ENCODE peak calls at places on chromosomes 11 and 22, in nine cellular contexts. B is Caco-2, A is GOT3, U is epithelial cell of esophagus, H is heart left ventricle, S is fibroblast of the conjunctiva, F is AG09309, Z is NCI-H1930, J is HCEC 1CT. X is an unnamed sample.

GRCh38 chr22:34502821-34503220 is 563.1 kb upstream of the ISX start:
- DNase-seq in B (no peak), A (no peak), U (no peak), H (no peak), S (no peak), F (no peak), Z (no peak), J (no peak), X (no peak)

GRCh38 chr22:27327497-27327896 is 474.1 kb downstream of the MN1 start:
- DNase-seq in B (no peak), A (no peak), U (no peak), H (no peak), S (no peak), F (no peak), Z (no peak), J (no peak), X (no peak)

GRCh38 chr11:121300313-121300971 is 7.9 kb downstream of the SC5D start:
- DNase-seq in B (no peak), A (no peak), U (no peak), H (peak), S (no peak), F (no peak), Z (no peak), J (no peak), X (no peak)

GRCh38 chr11:129315781-129316579 is 59.7 kb upstream of the BARX2 start:
- DNase-seq in B (peak), A (no peak), U (peak), H (no peak), S (no peak), F (no peak), Z (peak), J (no peak), X (no peak)

GRCh38 chr11:19079643-19080440 is 19.3 kb upstream of the MRGPRX2 start:
- DNase-seq in B (no peak), A (no peak), U (peak), H (no peak), S (peak), F (peak), Z (no peak), J (peak), X (no peak)

GRCh38 chr22:37165940-37166674 is 16.4 kb upstream of the IL2RB start:
- DNase-seq in B (no peak), A (no peak), U (no peak), H (peak), S (no peak), F (no peak), Z (no peak), J (no peak), X (no peak)

GRCh38 chr11:123505546-123506299 is 75.7 kb downstream of the GRAMD1B start:
- DNase-seq in B (peak), A (no peak), U (no peak), H (no peak), S (no peak), F (no peak), Z (no peak), J (no peak), X (peak)

GRCh38 chr11:60959445-60959844 is 7.5 kb upstream of the SLC15A3 start:
- DNase-seq in B (no peak), A (no peak), U (peak), H (no peak), S (no peak), F (no peak), Z (no peak), J (no peak), X (no peak)

GRCh38 chr22:20589614-20590476 is 82.4 kb downstream of the MED15 start:
- DNase-seq in B (no peak), A (no peak), U (no peak), H (no peak), S (no peak), F (no peak), Z (no peak), J (no peak), X (no peak)

GRCh38 chr11:97009613-97010012 is 619.8 kb downstream of the JRKL start:
- DNase-seq in B (no peak), A (no peak), U (no peak), H (no peak), S (no peak), F (no peak), Z (no peak), J (no peak), X (no peak)

GRCh38 chr11:36033082-36033751 is 89.4 kb downstream of the LDLRAD3 start:
- DNase-seq in B (no peak), A (no peak), U (no peak), H (no peak), S (no peak), F (no peak), Z (no peak), J (no peak), X (no peak)

GRCh38 chr11:27388001-27388400 is 25.0 kb upstream of the CCDC34 start:
- DNase-seq in B (no peak), A (no peak), U (no peak), H (no peak), S (no peak), F (no peak), Z (no peak), J (no peak), X (no peak)

GRCh38 chr11:77789061-77789730 is 31.3 kb downstream of the RSF1 start:
- DNase-seq in B (no peak), A (no peak), U (no peak), H (no peak), S (no peak), F (no peak), Z (no peak), J (no peak), X (no peak)

GRCh38 chr11:95483339-95483738 is 252.3 kb upstream of the SESN3 start:
- DNase-seq in B (no peak), A (no peak), U (no peak), H (no peak), S (no peak), F (no peak), Z (no peak), J (no peak), X (no peak)

GRCh38 chr11:61695917-61696316 is 15.7 kb downstream of the DAGLA start:
- DNase-seq in B (no peak), A (peak), U (peak), H (peak), S (no peak), F (peak), Z (no peak), J (no peak), X (no peak)

GRCh38 chr11:69040581-69041260 is 8.0 kb upstream of the TPCN2 start:
- DNase-seq in B (no peak), A (no peak), U (no peak), H (no peak), S (peak), F (peak), Z (no peak), J (peak), X (no peak)

GRCh38 chr11:121249039-121249663 is 43.4 kb upstream of the SC5D start:
- DNase-seq in B (peak), A (no peak), U (peak), H (no peak), S (peak), F (no peak), Z (no peak), J (peak), X (no peak)